ENCODE peak calls at places on chromosomes 11 and 22, in four cellular contexts. R is AG04449, K is GM04503, F is GM19239. X is an unnamed sample.
A peak's percentile ranks its signal among the peaks of the same experiment; 100 is the strongest.

GRCh38 chr22:36585841-36586240 is 56.9 kb upstream of the EIF3D start:
- DNase-seq in F (no peak), R (no peak), K (no peak), X (no peak)

GRCh38 chr22:27405672-27406388 is 395.7 kb downstream of the MN1 start:
- DNase-seq in R (no peak), K (no peak), F (peak; percentile 25), X (no peak)

GRCh38 chr11:5368502-5369043 is 15.0 kb upstream of the OR51M1 start:
- DNase-seq in K (no peak), F (no peak), R (no peak), X (no peak)

GRCh38 chr22:22619765-22620414 is 24.5 kb upstream of the GGTLC2 start:
- DNase-seq in R (no peak), F (no peak), K (no peak), X (no peak)

GRCh38 chr11:47837929-47838328 is 10.2 kb downstream of the NUP160 start:
- DNase-seq in R (no peak), F (no peak), K (no peak), X (no peak)

GRCh38 chr22:50320671-50321325 is 6.0 kb downstream of the DENND6B start:
- DNase-seq in K (no peak), R (no peak), F (no peak), X (no peak)

GRCh38 chr22:39212721-39213376 is 31.9 kb downstream of the PDGFB start:
- DNase-seq in R (no peak), K (no peak), F (no peak), X (peak; percentile 78)

GRCh38 chr11:113907155-113907554 is 2.6 kb downstream of the HTR3B start:
- DNase-seq in K (no peak), F (no peak), R (no peak), X (no peak)

GRCh38 chr11:103170865-103171264 is 61.6 kb downstream of the DYNC2H1 start:
- DNase-seq in R (peak; percentile 31), K (peak; percentile 4), F (no peak), X (no peak)

GRCh38 chr22:28208036-28208435 is 289.0 kb upstream of the PITPNB start:
- DNase-seq in R (no peak), K (no peak), F (no peak), X (peak; percentile 31)

GRCh38 chr11:111450480-111451320 is 61.5 kb downstream of the BTG4 start:
- DNase-seq in F (peak; percentile 56), K (no peak), R (no peak), X (no peak)

GRCh38 chr11:17722000-17722643 is 2.8 kb downstream of the MYOD1 start:
- DNase-seq in K (no peak), F (no peak), R (no peak), X (no peak)

GRCh38 chr11:115054541-115055538 is 376.5 kb downstream of the NXPE2 start:
- DNase-seq in R (no peak), K (no peak), F (no peak), X (no peak)

X was measured in epithelial cell of proximal tubule.